ENCODE peak calls at places on chromosomes 4 and X, in six cellular contexts. R is upper lobe of right lung, B is left lung, J is transverse colon, E is fibroblast of the aortic adventitia, H is epithelial cell of esophagus. L is an unnamed sample.

GRCh38 chr4:140884431-140885058 is 128.4 kb upstream of the TBC1D9 start:
- DNase-seq in B (no peak), H (peak), E (peak), J (peak), R (no peak), L (no peak)

GRCh38 chr4:165874072-165874798 is 1.2 kb downstream of the TLL1 start:
- DNase-seq in E (peak), B (peak), J (no peak), R (no peak), H (peak), L (no peak)

GRCh38 chr4:5224340-5224739 is 173.1 kb downstream of the STK32B start:
- DNase-seq in J (no peak), B (no peak), E (no peak), R (no peak), H (no peak), L (no peak)

GRCh38 chr4:95250544-95251137 is 298.1 kb downstream of the UNC5C start:
- DNase-seq in J (no peak), E (no peak), H (peak), B (no peak), R (no peak), L (no peak)

GRCh38 chr4:185708348-185708747 is 103.6 kb downstream of the SORBS2 start:
- DNase-seq in B (no peak), E (peak), J (no peak), H (peak), R (no peak), L (no peak)

GRCh38 chrX:119853449-119853848 is 686 bp upstream of the UPF3B start:
- DNase-seq in H (peak), E (no peak), B (no peak), R (no peak), J (peak), L (no peak)

GRCh38 chrX:154468217-154468616 is 10.1 kb downstream of the PLXNA3 start:
- DNase-seq in R (no peak), B (no peak), J (no peak), H (no peak), E (no peak), L (no peak)

GRCh38 chr4:13856387-13856786 is 228.9 kb upstream of the BOD1L1 start:
- DNase-seq in R (no peak), E (no peak), H (no peak), J (no peak), B (no peak), L (no peak)

GRCh38 chrX:86946569-86946968 is 571.0 kb upstream of the KLHL4 start:
- DNase-seq in J (no peak), E (peak), H (peak), R (no peak), B (no peak), L (no peak)

GRCh38 chr4:2332201-2332975 is 70.5 kb upstream of the MXD4 start:
- DNase-seq in J (no peak), B (no peak), H (no peak), E (no peak), R (no peak), L (no peak)

GRCh38 chr4:145842224-145842887 is 96.3 kb downstream of the ZNF827 start:
- DNase-seq in E (no peak), B (no peak), J (no peak), H (peak), R (no peak), L (no peak)

GRCh38 chrX:47530054-47530453 is 31.0 kb upstream of the ARAF start:
- DNase-seq in H (no peak), E (no peak), B (no peak), R (no peak), J (no peak), L (no peak)

GRCh38 chr4:133145758-133146157 is 3.3 kb upstream of the PCDH10 start:
- DNase-seq in E (no peak), B (no peak), R (no peak), H (no peak), J (no peak), L (no peak)

GRCh38 chr4:8451440-8452182 is 11.0 kb downstream of the TRMT44 start:
- DNase-seq in R (no peak), E (no peak), H (peak), J (no peak), B (no peak), L (no peak)

GRCh38 chr4:71392109-71392508 is 53.3 kb downstream of the SLC4A4 start:
- DNase-seq in E (no peak), R (no peak), H (no peak), B (no peak), J (no peak), L (no peak)

GRCh38 chr4:155025762-155026457 is 182.5 kb upstream of the NPY2R start:
- DNase-seq in R (no peak), E (peak), J (peak), B (no peak), H (peak), L (no peak)

GRCh38 chr4:142043509-142043908 is 407.1 kb downstream of the IL15 start:
- DNase-seq in B (no peak), R (no peak), J (no peak), E (peak), H (no peak), L (no peak)

GRCh38 chr4:663438-664428 is 10.3 kb downstream of the ATP5ME start:
- DNase-seq in R (peak), H (no peak), E (no peak), J (peak), B (peak), L (peak)

GRCh38 chrX:47607091-47607490 is 12.6 kb downstream of the SYN1 start:
- DNase-seq in H (no peak), E (peak), B (no peak), R (no peak), J (no peak), L (no peak)

GRCh38 chr4:1452431-1453051 is 46.3 kb upstream of the NKX1-1 start:
- DNase-seq in H (no peak), E (no peak), R (no peak), B (no peak), J (no peak), L (no peak)

GRCh38 chrX:63922221-63922620 is 137.2 kb upstream of the ARHGEF9 start:
- DNase-seq in B (no peak), J (no peak), E (peak), H (peak), R (no peak), L (no peak)

GRCh38 chrX:45553417-45553816 is 352.7 kb upstream of the DIPK2B start:
- DNase-seq in H (no peak), E (no peak), B (no peak), R (no peak), J (no peak), L (no peak)

GRCh38 chr4:555566-556275 is 20.4 kb downstream of the TMEM271 start:
- DNase-seq in E (no peak), B (no peak), J (no peak), R (peak), H (peak), L (no peak)

GRCh38 chr4:99968330-99968729 is 18.3 kb upstream of the H2AZ1 start:
- DNase-seq in E (peak), J (no peak), H (peak), R (no peak), B (no peak), L (no peak)

GRCh38 chr4:155854597-155855226 is 11.4 kb downstream of the ASIC5 start:
- DNase-seq in H (no peak), R (no peak), J (no peak), B (peak), E (peak), L (no peak)

GRCh38 chr4:97432551-97432950 is 710.7 kb downstream of the STPG2 start:
- DNase-seq in J (no peak), E (no peak), R (no peak), H (no peak), B (no peak), L (no peak)

GRCh38 chr4:88054909-88055308 is 47.5 kb downstream of the PKD2 start:
- DNase-seq in R (no peak), E (peak), H (peak), B (no peak), J (peak), L (no peak)

GRCh38 chrX:36640232-36640631 is 367.9 kb upstream of the FAM47C start:
- DNase-seq in B (no peak), E (no peak), J (no peak), H (no peak), R (no peak), L (no peak)

GRCh38 chrX:24253030-24253429 is 60.8 kb downstream of the SUPT20HL2 start:
- DNase-seq in J (no peak), H (no peak), R (no peak), E (no peak), B (no peak), L (no peak)

GRCh38 chrX:136731207-136731782 is 49.4 kb downstream of the ARHGEF6 start:
- DNase-seq in E (peak), H (no peak), R (no peak), B (no peak), J (no peak), L (no peak)

GRCh38 chr4:74583757-74584156 is 138.8 kb downstream of the AREG start:
- DNase-seq in R (no peak), J (no peak), B (no peak), H (peak), E (peak), L (no peak)

GRCh38 chrX:39877919-39878318 is 219.8 kb downstream of the BCOR start:
- DNase-seq in E (no peak), R (no peak), H (no peak), J (no peak), B (no peak), L (no peak)

GRCh38 chrX:15441464-15441863 is 51.7 kb downstream of the PIR start:
- DNase-seq in R (no peak), E (no peak), B (no peak), J (no peak), H (no peak), L (no peak)

GRCh38 chrX:153487590-153488071 is 7.1 kb upstream of the BGN start:
- DNase-seq in H (no peak), B (no peak), J (no peak), R (no peak), E (peak), L (no peak)

GRCh38 chr4:6701371-6701770 is 7.7 kb downstream of the S100P start:
- DNase-seq in E (no peak), B (no peak), J (no peak), H (no peak), R (no peak), L (no peak)

GRCh38 chr4:162782778-162783507 is 383.7 kb downstream of the NAF1 start:
- DNase-seq in E (no peak), B (no peak), H (no peak), J (no peak), R (no peak), L (no peak)

GRCh38 chrX:152896450-152896849 is 1.4 kb upstream of the ZNF185 start:
- DNase-seq in R (no peak), B (no peak), H (peak), J (no peak), E (peak), L (no peak)

DNA sequence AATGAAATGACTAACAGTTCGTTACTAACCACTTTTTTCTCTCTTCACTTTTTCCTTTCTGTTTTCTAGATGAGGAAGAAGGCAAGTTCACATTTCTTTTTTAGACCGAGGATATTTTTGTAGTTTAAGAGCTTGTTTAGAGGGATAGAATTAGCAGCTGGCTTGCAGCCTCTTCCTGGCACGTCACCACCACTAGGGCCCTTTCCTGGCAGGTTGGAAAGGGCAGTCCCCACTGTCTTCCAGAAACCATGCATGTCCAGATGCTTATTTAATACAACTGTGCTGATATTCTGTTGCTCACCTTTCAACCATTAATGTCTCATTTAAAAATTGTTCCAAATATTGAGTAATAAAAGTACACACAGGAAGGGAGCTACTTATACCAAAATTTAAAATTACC is 209.5 kb upstream of the PACRGL start:
- DNase-seq in H (no peak), R (no peak), E (no peak), B (no peak), J (no peak), L (no peak)
- TF ChIP-seq CTCF in H (peak), R (no peak), E (peak), B (no peak), J (no peak), L (no peak)

GRCh38 chr4:69470561-69470960 is 25.1 kb downstream of the UGT2B4 start:
- DNase-seq in E (no peak), R (no peak), H (no peak), B (no peak), J (no peak), L (no peak)
- TF ChIP-seq CTCF in E (peak), R (no peak), H (no peak), B (no peak), J (no peak), L (no peak)

GRCh38 chr4:153126137-153126536 is 78.1 kb upstream of the TRIM2 start:
- DNase-seq in R (no peak), J (no peak), E (no peak), H (no peak), B (no peak), L (no peak)

GRCh38 chr4:153137168-153137567 is 67.1 kb upstream of the TRIM2 start:
- DNase-seq in J (no peak), B (no peak), R (no peak), E (peak), H (peak), L (no peak)

GRCh38 chr4:153127773-153128494 is 76.3 kb upstream of the TRIM2 start:
- DNase-seq in H (peak), E (peak), J (peak), B (peak), R (peak), L (peak)

GRCh38 chr4:153131478-153132069 is 72.7 kb upstream of the TRIM2 start:
- DNase-seq in H (no peak), R (no peak), J (no peak), E (no peak), B (no peak), L (no peak)
- TF ChIP-seq CTCF in H (no peak), R (peak), J (no peak), E (peak), B (no peak), L (no peak)

DNA sequence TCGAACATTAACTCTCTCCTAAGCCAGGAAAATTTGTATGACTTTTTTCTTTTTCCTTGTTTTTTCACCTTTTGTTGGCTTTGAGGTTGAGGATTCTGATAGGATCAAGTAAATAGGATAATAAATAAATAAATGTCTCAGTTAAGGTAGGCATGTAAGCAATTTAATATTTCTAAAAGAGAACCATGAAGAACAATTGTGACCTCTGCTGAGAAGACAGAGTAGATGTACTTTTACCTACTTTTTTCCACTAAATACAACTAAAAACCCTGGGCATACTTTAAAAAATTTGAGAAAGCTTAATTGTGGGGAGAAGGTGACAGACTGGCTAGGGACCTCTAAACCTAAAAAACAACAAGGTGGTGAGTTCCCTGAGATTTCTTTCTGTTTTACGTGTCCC is 31.6 kb upstream of the CLNK start:
- DNase-seq in R (no peak), H (no peak), E (no peak), J (no peak), B (no peak), L (no peak)
- TF ChIP-seq CTCF in R (no peak), H (no peak), E (no peak), J (no peak), B (no peak), L (no peak)

DNA sequence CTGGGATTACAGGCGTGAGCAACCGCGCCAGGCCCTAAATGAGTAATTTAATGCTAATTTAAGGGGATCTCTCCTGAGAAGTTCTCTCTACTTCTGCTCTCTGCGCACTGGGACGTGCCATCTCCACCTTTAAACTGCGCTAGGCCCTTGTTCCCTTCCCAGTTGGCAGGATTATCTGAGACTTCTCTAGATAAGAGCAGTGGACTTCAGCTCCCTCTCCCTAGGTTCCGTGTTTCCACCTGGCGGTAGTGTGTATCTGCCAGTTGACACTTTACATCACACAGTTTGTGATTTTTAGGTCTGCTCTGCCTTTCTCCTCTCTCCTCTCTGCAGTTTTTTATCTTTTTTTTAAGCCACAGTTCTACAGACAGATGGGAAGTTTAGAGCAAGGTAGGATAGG is 40.2 kb downstream of the ARHGAP10 start:
- DNase-seq in B (no peak), E (no peak), J (no peak), R (no peak), H (no peak), L (no peak)
- TF ChIP-seq CTCF in B (no peak), E (no peak), J (no peak), R (no peak), H (no peak), L (no peak)

DNA sequence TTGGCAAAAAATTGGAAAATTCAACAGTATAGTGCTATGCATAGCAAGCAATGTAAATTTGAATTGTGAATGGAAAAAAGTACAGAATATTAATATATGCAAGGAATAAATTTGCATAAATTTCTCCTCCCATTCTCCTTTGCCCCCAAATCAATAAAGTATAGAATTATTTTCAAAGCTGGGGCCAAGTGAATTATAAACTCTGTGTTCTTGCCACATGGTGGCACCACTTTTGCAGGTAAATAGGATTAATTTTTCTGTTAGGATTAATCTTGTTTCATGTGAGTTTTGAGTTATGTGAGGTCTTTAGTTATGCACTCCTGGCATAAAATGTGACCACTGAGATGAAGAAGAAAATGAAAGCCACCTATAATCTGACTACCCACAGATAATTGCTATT is 19.9 kb downstream of the COPS4 start:
- DNase-seq in J (no peak), R (no peak), H (peak), E (peak), B (no peak), L (no peak)
- TF ChIP-seq CTCF in J (no peak), R (peak), H (peak), E (peak), B (no peak), L (no peak)

GRCh38 chr4:139655116-139655515 is 10.5 kb upstream of the MGST2 start:
- DNase-seq in R (no peak), B (no peak), E (peak), H (peak), J (no peak), L (no peak)
- TF ChIP-seq CTCF in R (peak), B (no peak), E (peak), H (peak), J (peak), L (no peak)

GRCh38 chr4:53614616-53615015 is 23.3 kb upstream of the LNX1 start:
- DNase-seq in R (no peak), H (peak), B (no peak), J (peak), E (no peak), L (no peak)
- TF ChIP-seq CTCF in R (peak), H (peak), B (no peak), J (no peak), E (no peak), L (no peak)

L was measured in activated B cell treated with CpG ODN at 0.5 μM for 24 hours.